ENCODE peak calls at places on chromosomes 16 and 17, in five cellular contexts. C is sigmoid colon, L is GM23338, Y is HCT116, K is K562. V is an unnamed sample.

GRCh38 chr17:41777579-41778188 is 8.8 kb downstream of the JUP start:
- DNase-seq in C (peak; percentile 87), L (no peak), Y (no peak), K (no peak), V (peak; percentile 85)

GRCh38 chr16:27314161-27314723 is 468 bp downstream of the IL4R start:
- DNase-seq in C (peak; percentile 92), L (peak; percentile 55), Y (peak; percentile 42), K (peak; percentile 26), V (peak; percentile 66)

GRCh38 chr17:49486012-49486641 is 9.0 kb upstream of the NGFR start:
- DNase-seq in C (no peak), L (peak; percentile 97), Y (no peak), K (no peak), V (no peak)

GRCh38 chr17:4616456-4616855 is 25.0 kb downstream of the ALOX15 start:
- DNase-seq in C (no peak), L (no peak), Y (no peak), K (no peak), V (no peak)

GRCh38 chr17:17171991-17172939 is 33.9 kb downstream of the PLD6 start:
- DNase-seq in C (no peak), L (peak; percentile 29), Y (no peak), K (peak; percentile 76), V (no peak)

GRCh38 chr16:57264950-57265371 is 19.5 kb downstream of the PLLP start:
- DNase-seq in C (peak; percentile 35), L (no peak), Y (no peak), K (no peak), V (peak; percentile 71)

GRCh38 chr17:82213251-82214011 is 789 bp upstream of the CCDC57 start:
- DNase-seq in C (peak; percentile 81), L (peak; percentile 66), Y (no peak), K (peak; percentile 69), V (no peak)

GRCh38 chr16:70656712-70657263 is 10.4 kb downstream of the IL34 start:
- DNase-seq in C (no peak), L (peak; percentile 52), Y (no peak), K (no peak), V (no peak)

GRCh38 chr17:44354582-44355309 is 8.9 kb downstream of the FAM171A2 start:
- DNase-seq in C (no peak), L (peak; percentile 89), Y (no peak), K (peak; percentile 19), V (no peak)

GRCh38 chr16:77335652-77336234 is 99.1 kb downstream of the ADAMTS18 start:
- DNase-seq in C (no peak), L (peak; percentile 74), Y (no peak), K (no peak), V (no peak)

GRCh38 chr17:66098040-66098439 is 93.9 kb downstream of the CEP112 start:
- DNase-seq in C (no peak), L (no peak), Y (no peak), K (no peak), V (no peak)

GRCh38 chr16:85570213-85570734 is 42.8 kb upstream of the GSE1 start:
- DNase-seq in C (no peak), L (no peak), Y (peak; percentile 56), K (no peak), V (peak; percentile 75)

GRCh38 chr17:39699818-39700147 is at the start of gene ERBB2:
- DNase-seq in C (peak; percentile 91), L (peak; percentile 89), Y (peak; percentile 57), K (no peak), V (peak; percentile 89)

GRCh38 chr17:31596382-31597323 is 205.2 kb downstream of the RAB11FIP4 start:
- DNase-seq in C (peak; percentile 91), L (peak; percentile 32), Y (peak; percentile 77), K (no peak), V (no peak)

GRCh38 chr16:81808933-81809480 is 29.9 kb downstream of the PLCG2 start:
- DNase-seq in C (no peak), L (no peak), Y (no peak), K (no peak), V (no peak)

GRCh38 chr16:67110136-67110847 is 551 bp downstream of the PHAF1 start:
- DNase-seq in C (no peak), L (peak; percentile 51), Y (no peak), K (no peak), V (no peak)

GRCh38 chr16:381788-382717 is at the start of gene PGAP6:
- DNase-seq in C (peak; percentile 83), L (peak; percentile 71), Y (no peak), K (peak; percentile 93), V (no peak)
- TF ChIP-seq POLR2AphosphoS5 in C (peak; percentile 83), L (peak; percentile 60), Y (no peak), K (no peak), V (no peak)

GRCh38 chr16:23182675-23183485 is at the start of gene SCNN1G:
- DNase-seq in C (no peak), L (peak; percentile 52), Y (no peak), K (no peak), V (no peak)
- TF ChIP-seq CTCF in C (no peak), L (no peak), Y (no peak), K (no peak), V (no peak)

DNA sequence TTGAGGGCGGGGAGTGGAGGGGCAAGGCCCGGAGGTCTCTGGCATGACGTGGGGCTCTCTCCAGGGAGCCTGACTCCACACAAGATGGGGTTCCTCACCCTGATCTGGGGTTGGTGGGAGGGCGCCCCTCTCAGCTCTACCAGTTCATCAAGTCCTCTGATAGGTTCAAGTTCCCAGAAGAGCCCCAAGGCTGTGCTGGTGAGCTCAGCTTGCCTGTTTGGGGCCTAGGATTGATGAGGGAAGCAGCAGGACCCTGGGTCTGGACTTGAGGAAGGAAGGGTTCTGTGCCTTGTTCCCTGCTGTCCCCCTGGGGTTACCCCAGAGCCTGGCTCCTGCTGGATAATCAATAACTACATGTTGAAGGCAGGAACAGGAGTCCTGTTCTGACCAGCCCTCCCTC is 3.5 kb downstream of the MGAT5B start:
- DNase-seq in C (no peak), L (no peak), Y (no peak), K (no peak), V (no peak)
- H3K27ac ChIP-seq in C (no peak overlapping the region), L (no peak overlapping the region), Y (peak overlapping the region; percentile 49), K (no peak overlapping the region), V (no peak overlapping the region)

GRCh38 chr16:48969611-48970010 is 312.0 kb downstream of the CBLN1 start:
- DNase-seq in C (no peak), L (no peak), Y (no peak), K (no peak), V (no peak)
- TF ChIP-seq POLR2AphosphoS5 in C (no peak), L (no peak), Y (no peak), K (no peak), V (no peak)

DNA sequence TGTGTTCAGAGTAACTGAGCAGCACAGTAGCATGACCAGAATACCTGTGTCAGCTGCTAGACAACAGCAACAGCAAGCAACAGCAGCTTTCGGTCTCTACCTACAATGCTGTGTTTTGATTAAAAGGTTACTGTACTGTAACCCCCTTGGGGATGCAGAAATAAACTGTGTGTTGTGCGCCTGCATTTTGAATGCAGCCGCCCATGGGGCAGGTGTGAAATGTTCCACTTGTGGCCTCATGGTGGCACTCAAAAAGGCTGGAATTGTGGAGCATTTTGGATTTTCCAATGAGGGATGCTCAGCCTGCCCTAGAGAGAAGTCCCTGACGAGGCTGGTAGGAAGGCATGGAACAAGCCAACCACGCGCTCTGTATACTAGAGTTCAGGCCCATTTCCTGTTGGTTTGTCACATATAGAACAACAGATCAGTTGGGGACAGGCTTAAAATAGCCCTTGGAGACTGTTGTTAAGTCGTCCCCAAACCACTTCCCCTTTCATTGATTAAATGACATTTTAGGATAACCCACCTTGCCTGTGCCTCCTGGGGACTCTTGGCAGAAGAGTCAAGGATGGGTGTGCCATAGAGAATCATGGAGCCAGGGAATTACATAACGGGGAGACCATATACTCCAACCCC is 27.1 kb downstream of the SCPEP1 start:
- DNase-seq in C (no peak), L (peak; percentile 62), Y (no peak), K (peak; percentile 35), V (no peak)
- TF ChIP-seq CTCF in C (peak; percentile 43), L (peak; percentile 53), Y (peak; percentile 58), K (peak; percentile 26), V (peak; percentile 34)

GRCh38 chr17:78787444-78787843 is 5.4 kb upstream of the CYTH1 start:
- DNase-seq in C (no peak), L (peak; percentile 68), Y (no peak), K (peak; percentile 44), V (no peak)

GRCh38 chr17:78784397-78784751 is 2.3 kb upstream of the CYTH1 start:
- DNase-seq in C (peak; percentile 61), L (no peak), Y (no peak), K (no peak), V (no peak)

GRCh38 chr17:78783711-78784396 is 1.8 kb upstream of the CYTH1 start:
- DNase-seq in C (peak; percentile 61), L (no peak), Y (no peak), K (peak; percentile 48), V (no peak)

GRCh38 chr17:78785011-78785662 is 3.1 kb upstream of the CYTH1 start:
- DNase-seq in C (peak; percentile 56), L (no peak), Y (no peak), K (no peak), V (no peak)

GRCh38 chr17:78785663-78786057 is 3.6 kb upstream of the CYTH1 start:
- DNase-seq in C (peak; percentile 27), L (peak; percentile 45), Y (no peak), K (no peak), V (no peak)
- H3K27ac ChIP-seq in C (no peak overlapping the region), L (no peak overlapping the region), Y (no peak overlapping the region), K (peak overlapping the region; percentile 94), V (no peak overlapping the region)